ENCODE peak calls at places on chromosomes 13 and 19, in six cellular contexts. M is MM.1S, X is OCI-LY7, V is GM23338, R is neural progenitor cell, L is PC-3. S is an unnamed sample.
A peak's percentile ranks its signal among the peaks of the same experiment; 100 is the strongest.

GRCh38 chr19:41708481-41708880 is at the start of gene CEACAM5:
- DNase-seq in V (no peak), L (no peak), R (no peak), X (no peak), M (no peak), S (no peak)

GRCh38 chr13:87676254-87677042 is 5.3 kb downstream of the SLITRK5 start:
- DNase-seq in X (peak; percentile 12), V (peak; percentile 76), L (no peak), M (no peak), R (peak; percentile 9), S (no peak)

GRCh38 chr19:38701455-38702063 is 42.7 kb downstream of the CAPN12 start:
- DNase-seq in R (no peak), X (no peak), L (no peak), V (no peak), M (no peak), S (peak; percentile 54)

GRCh38 chr13:37442996-37443395 is 155.6 kb downstream of the POSTN start:
- DNase-seq in V (no peak), M (no peak), R (no peak), X (no peak), L (no peak), S (peak; percentile 43)

GRCh38 chr13:100542546-100543156 is 45.9 kb downstream of the GGACT start:
- DNase-seq in M (peak; percentile 92), R (no peak), V (peak; percentile 61), X (peak; percentile 45), L (peak; percentile 66), S (peak; percentile 69)

GRCh38 chr19:28289294-28290063 is 923.5 kb downstream of the UQCRFS1 start:
- DNase-seq in L (no peak), R (no peak), M (no peak), V (no peak), X (no peak), S (peak; percentile 89)

GRCh38 chr13:72205773-72206172 is 338.8 kb upstream of the DACH1 start:
- DNase-seq in L (peak; percentile 69), X (no peak), V (no peak), M (no peak), R (no peak), S (no peak)

GRCh38 chr19:21321996-21322395 is 7.2 kb downstream of the ZNF708 start:
- DNase-seq in X (no peak), R (no peak), V (no peak), L (no peak), M (no peak), S (peak; percentile 68)

GRCh38 chr13:113897966-113898365 is 34.1 kb upstream of the GAS6 start:
- DNase-seq in R (no peak), X (no peak), M (no peak), L (peak; percentile 7), V (no peak), S (no peak)

GRCh38 chr19:38769635-38770211 is 3.6 kb downstream of the LGALS7 start:
- DNase-seq in X (peak; percentile 46), R (peak; percentile 70), V (peak; percentile 79), L (no peak), M (peak; percentile 24), S (peak; percentile 90)

DNA sequence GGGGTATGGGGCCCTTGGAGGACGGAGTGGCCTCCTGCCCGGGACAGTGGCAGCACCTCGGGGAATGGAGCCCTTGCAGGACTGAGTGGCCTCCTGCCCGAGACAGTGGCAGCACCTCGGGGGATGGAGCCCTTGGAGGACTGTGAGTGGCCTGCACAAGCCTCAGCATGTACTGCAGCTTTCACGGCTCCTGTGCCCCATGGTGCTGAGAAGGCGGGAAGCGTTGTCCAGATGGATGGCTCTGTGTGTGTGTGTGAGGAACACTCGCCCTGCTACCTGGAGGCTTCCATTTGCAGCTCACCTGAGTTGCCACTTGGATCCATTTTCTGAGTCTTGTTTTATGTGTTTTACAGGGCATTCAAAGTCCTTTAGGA is 109.8 kb downstream of the SOX1 start:
- DNase-seq in X (no peak), R (no peak), L (no peak), V (no peak), M (no peak), S (no peak)
- H3K4me1 ChIP-seq in X (no peaks in the 10 kb centered on the region), R (peaks cover 12% of the 10 kb centered on the region), L (no peaks in the 10 kb centered on the region), V (no peaks in the 10 kb centered on the region), M (no peaks in the 10 kb centered on the region), S (no peaks in the 10 kb centered on the region)

DNA sequence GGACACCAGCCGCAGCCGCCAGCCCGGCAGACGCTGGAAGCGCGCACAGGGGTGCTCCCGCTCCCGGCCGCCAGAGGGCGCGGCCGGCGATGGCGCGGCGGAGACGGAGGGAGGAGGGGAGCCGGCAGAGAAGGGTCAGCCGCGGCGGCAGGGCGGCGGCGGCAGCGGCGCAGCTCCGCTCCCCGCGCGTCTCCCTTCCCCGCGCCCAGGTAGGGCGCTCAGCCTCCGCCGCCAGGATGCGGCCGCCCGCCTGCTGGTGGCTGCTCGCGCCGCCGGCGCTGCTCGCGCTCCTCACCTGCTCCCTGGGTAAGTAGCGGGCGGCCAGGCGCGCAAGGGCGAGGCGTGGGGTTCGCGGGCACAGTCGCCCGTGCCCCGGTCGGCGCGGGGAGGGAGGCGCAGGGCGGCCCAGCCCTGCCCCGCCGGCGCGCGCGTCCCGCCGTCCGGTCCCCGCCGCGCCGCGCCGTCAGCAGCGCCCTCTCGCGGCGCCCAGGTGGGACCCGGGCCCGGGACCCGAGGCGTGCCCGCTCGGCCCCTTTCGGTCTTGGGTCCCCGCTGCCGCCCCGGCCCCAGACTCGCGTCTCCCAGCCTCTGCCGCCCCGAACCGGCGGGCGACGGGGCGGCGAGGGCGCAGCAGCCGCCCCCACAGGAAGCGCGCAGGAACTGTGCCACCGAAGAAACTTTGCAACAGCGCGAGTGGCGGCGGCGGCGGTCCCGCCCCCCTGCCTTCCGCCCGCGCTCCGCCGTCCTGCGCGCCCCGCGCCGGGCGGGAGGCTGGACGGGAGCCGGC is at the start of gene B3GLCT:
- DNase-seq in L (peak; percentile 87), X (peak; percentile 88), M (peak; percentile 66), V (peak; percentile 81), R (peak; percentile 92), S (peak; percentile 89)
- TF ChIP-seq EZH2phosphoT487 in L (no peak), X (no peak), M (no peak), V (no peak), R (no peak), S (no peak)

GRCh38 chr13:51804295-51805172 is 571 bp upstream of the DHRS12 start:
- DNase-seq in R (no peak), V (no peak), X (no peak), L (no peak), M (no peak), S (peak; percentile 40)

GRCh38 chr13:51801631-51802099 is 2.3 kb downstream of the DHRS12 start:
- DNase-seq in V (no peak), R (peak; percentile 92), X (no peak), M (no peak), L (peak; percentile 30), S (peak; percentile 36)

GRCh38 chr13:51803422-51804294 is at the start of gene DHRS12:
- DNase-seq in R (peak; percentile 85), L (peak; percentile 75), X (peak; percentile 92), M (peak; percentile 72), V (peak; percentile 89), S (peak; percentile 96)

GRCh38 chr13:51803018-51803417 is 945 bp downstream of the DHRS12 start:
- DNase-seq in R (peak; percentile 37), X (no peak), L (no peak), M (no peak), V (peak; percentile 54), S (peak; percentile 12)

GRCh38 chr13:51802601-51803000 is 1.4 kb downstream of the DHRS12 start:
- DNase-seq in M (no peak), X (no peak), V (no peak), R (no peak), L (no peak), S (peak; percentile 26)
- H3K4me1 ChIP-seq in M (peaks cover 16% of the 10 kb centered on the region), X (peaks cover 77% of the 10 kb centered on the region), V (peaks cover 49% of the 10 kb centered on the region), R (peaks cover 58% of the 10 kb centered on the region), L (peaks cover 28% of the 10 kb centered on the region), S (peaks cover 17% of the 10 kb centered on the region)

DNA sequence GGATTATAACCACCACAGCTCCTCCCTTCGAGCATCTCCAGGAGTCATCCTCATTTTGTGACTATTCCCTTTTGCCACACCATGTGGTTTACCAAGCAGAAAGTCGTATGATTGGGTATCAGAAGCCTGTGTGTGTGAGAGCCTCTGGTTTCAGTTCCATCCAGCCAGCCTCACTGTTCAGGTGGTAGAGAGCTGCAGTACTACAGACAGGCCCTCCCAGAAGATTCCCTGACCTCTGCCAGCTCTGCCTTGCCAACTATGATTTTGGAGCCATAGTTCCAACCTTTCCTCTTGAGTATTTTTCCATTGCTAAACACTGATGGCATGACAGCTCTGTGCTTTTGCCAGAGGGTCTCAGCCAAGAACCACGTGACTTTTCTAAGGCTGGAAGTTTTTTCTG is 82.5 kb downstream of the DHRS12 start:
- DNase-seq in M (peak; percentile 8), L (no peak), X (no peak), R (no peak), V (no peak), S (no peak)
- TF ChIP-seq EZH2phosphoT487 in M (no peak), L (no peak), X (no peak), R (no peak), V (no peak), S (no peak)

GRCh38 chr13:23849670-23850069 is 39.5 kb downstream of the MIPEP start:
- DNase-seq in V (no peak), L (no peak), M (no peak), R (no peak), X (no peak), S (no peak)

GRCh38 chr13:23850134-23850533 is 39.1 kb downstream of the MIPEP start:
- DNase-seq in V (no peak), L (no peak), R (no peak), X (no peak), M (no peak), S (no peak)

GRCh38 chr13:23847545-23847944 is 41.7 kb downstream of the MIPEP start:
- DNase-seq in R (no peak), L (no peak), X (no peak), V (no peak), M (no peak), S (no peak)

GRCh38 chr13:23848639-23849282 is 40.4 kb downstream of the MIPEP start:
- DNase-seq in V (no peak), X (peak; percentile 53), L (no peak), M (no peak), R (no peak), S (no peak)

GRCh38 chr13:23848019-23848418 is 41.2 kb downstream of the MIPEP start:
- DNase-seq in V (no peak), M (no peak), X (no peak), L (no peak), R (no peak), S (no peak)
- H3K4me1 ChIP-seq in V (no peaks in the 10 kb centered on the region), M (peaks cover 11% of the 10 kb centered on the region), X (peaks cover 28% of the 10 kb centered on the region), L (peaks cover 18% of the 10 kb centered on the region), R (peaks cover 16% of the 10 kb centered on the region), S (no peaks in the 10 kb centered on the region)

S was measured in GM23248.